ENCODE peak calls at places on chromosomes 4 and X, in five cellular contexts. One of them, this sample, is unnamed.

GRCh38 chr4:5956285-5957021 is 61.8 kb downstream of the C4orf50 start:
- DNase-seq in WTC11: peak
- DNase-seq in testis: peak
- DNase-seq in BJ: no peak
- DNase-seq in CD8-positive, alpha-beta T cell: no peak
- DNase-seq in this sample: peak

GRCh38 chrX:71919436-71919835 is 8.8 kb downstream of the NHSL2 start:
- DNase-seq in testis: no peak
- DNase-seq in BJ: no peak
- DNase-seq in CD8-positive, alpha-beta T cell: no peak
- DNase-seq in WTC11: no peak
- DNase-seq in this sample: no peak

GRCh38 chr4:148017801-148018200 is 285.9 kb downstream of the ARHGAP10 start:
- DNase-seq in WTC11: no peak
- DNase-seq in BJ: no peak
- DNase-seq in CD8-positive, alpha-beta T cell: no peak
- DNase-seq in testis: no peak
- DNase-seq in this sample: peak

GRCh38 chr4:149344436-149344835 is 471.2 kb downstream of the IQCM start:
- DNase-seq in WTC11: no peak
- DNase-seq in testis: no peak
- DNase-seq in BJ: peak
- DNase-seq in CD8-positive, alpha-beta T cell: no peak
- DNase-seq in this sample: peak

GRCh38 chrX:22024577-22024976 is 7.5 kb upstream of the PHEX start:
- DNase-seq in testis: no peak
- DNase-seq in CD8-positive, alpha-beta T cell: no peak
- DNase-seq in WTC11: no peak
- DNase-seq in BJ: no peak
- DNase-seq in this sample: no peak

GRCh38 chrX:115642304-115642703 is 81.3 kb downstream of the PLS3 start:
- DNase-seq in testis: no peak
- DNase-seq in WTC11: no peak
- DNase-seq in CD8-positive, alpha-beta T cell: no peak
- DNase-seq in BJ: no peak
- DNase-seq in this sample: no peak

GRCh38 chrX:33307954-33308353 is 96.6 kb upstream of the DMD start:
- DNase-seq in WTC11: no peak
- DNase-seq in CD8-positive, alpha-beta T cell: no peak
- DNase-seq in testis: no peak
- DNase-seq in BJ: no peak
- DNase-seq in this sample: peak

GRCh38 chr4:121791481-121791880 is 9.6 kb upstream of the EXOSC9 start:
- DNase-seq in WTC11: no peak
- DNase-seq in testis: no peak
- DNase-seq in CD8-positive, alpha-beta T cell: no peak
- DNase-seq in BJ: peak
- DNase-seq in this sample: no peak

GRCh38 chrX:101658661-101659477 is 781 bp downstream of the ARMCX2 start:
- DNase-seq in testis: peak
- DNase-seq in CD8-positive, alpha-beta T cell: peak
- DNase-seq in WTC11: peak
- DNase-seq in BJ: no peak
- DNase-seq in this sample: no peak

GRCh38 chr4:150002561-150002960 is 75.7 kb upstream of the DCLK2 start:
- DNase-seq in WTC11: no peak
- DNase-seq in testis: no peak
- DNase-seq in BJ: no peak
- DNase-seq in CD8-positive, alpha-beta T cell: no peak
- DNase-seq in this sample: no peak

GRCh38 chr4:141350122-141350904 is 129.6 kb downstream of the ZNF330 start:
- DNase-seq in WTC11: no peak
- DNase-seq in CD8-positive, alpha-beta T cell: no peak
- DNase-seq in testis: no peak
- DNase-seq in BJ: peak
- DNase-seq in this sample: peak

GRCh38 chr4:88106205-88106604 is 52.2 kb downstream of the ABCG2 start:
- DNase-seq in WTC11: no peak
- DNase-seq in CD8-positive, alpha-beta T cell: no peak
- DNase-seq in BJ: no peak
- DNase-seq in testis: no peak
- DNase-seq in this sample: peak

GRCh38 chrX:1475881-1476280 is 23.2 kb upstream of the ASMTL start:
- DNase-seq in testis: no peak
- DNase-seq in BJ: no peak
- DNase-seq in WTC11: no peak
- DNase-seq in CD8-positive, alpha-beta T cell: peak
- DNase-seq in this sample: no peak

GRCh38 chr4:138521809-138522208 is 279.7 kb upstream of the SLC7A11 start:
- DNase-seq in BJ: no peak
- DNase-seq in WTC11: no peak
- DNase-seq in CD8-positive, alpha-beta T cell: no peak
- DNase-seq in testis: no peak
- DNase-seq in this sample: no peak

GRCh38 chr4:184537269-184538022 is 63.1 kb upstream of the IRF2 start:
- DNase-seq in WTC11: peak
- DNase-seq in BJ: peak
- DNase-seq in testis: peak
- DNase-seq in CD8-positive, alpha-beta T cell: peak
- DNase-seq in this sample: peak

GRCh38 chrX:39856472-39857121 is 241.2 kb downstream of the BCOR start:
- DNase-seq in testis: no peak
- DNase-seq in WTC11: no peak
- DNase-seq in CD8-positive, alpha-beta T cell: no peak
- DNase-seq in BJ: no peak
- DNase-seq in this sample: no peak

GRCh38 chr4:140269369-140269768 is 104.1 kb upstream of the SCOC start:
- DNase-seq in BJ: no peak
- DNase-seq in WTC11: no peak
- DNase-seq in CD8-positive, alpha-beta T cell: no peak
- DNase-seq in testis: no peak
- DNase-seq in this sample: no peak

GRCh38 chr4:66062044-66062443 is 391.8 kb upstream of the EPHA5 start:
- DNase-seq in BJ: peak
- DNase-seq in WTC11: no peak
- DNase-seq in CD8-positive, alpha-beta T cell: no peak
- DNase-seq in testis: no peak
- DNase-seq in this sample: peak

GRCh38 chr4:3286335-3287175 is 6.3 kb upstream of the RGS12 start:
- DNase-seq in BJ: no peak
- DNase-seq in testis: peak
- DNase-seq in CD8-positive, alpha-beta T cell: no peak
- DNase-seq in WTC11: peak
- DNase-seq in this sample: no peak

GRCh38 chr4:118848901-118849300 is 13.0 kb upstream of the SEC24D start:
- DNase-seq in BJ: no peak
- DNase-seq in testis: no peak
- DNase-seq in CD8-positive, alpha-beta T cell: no peak
- DNase-seq in WTC11: no peak
- DNase-seq in this sample: no peak

GRCh38 chr4:83112678-83113428 is 1.7 kb downstream of the PLAC8 start:
- DNase-seq in BJ: peak
- DNase-seq in CD8-positive, alpha-beta T cell: peak
- DNase-seq in testis: no peak
- DNase-seq in WTC11: no peak
- DNase-seq in this sample: no peak

DNA sequence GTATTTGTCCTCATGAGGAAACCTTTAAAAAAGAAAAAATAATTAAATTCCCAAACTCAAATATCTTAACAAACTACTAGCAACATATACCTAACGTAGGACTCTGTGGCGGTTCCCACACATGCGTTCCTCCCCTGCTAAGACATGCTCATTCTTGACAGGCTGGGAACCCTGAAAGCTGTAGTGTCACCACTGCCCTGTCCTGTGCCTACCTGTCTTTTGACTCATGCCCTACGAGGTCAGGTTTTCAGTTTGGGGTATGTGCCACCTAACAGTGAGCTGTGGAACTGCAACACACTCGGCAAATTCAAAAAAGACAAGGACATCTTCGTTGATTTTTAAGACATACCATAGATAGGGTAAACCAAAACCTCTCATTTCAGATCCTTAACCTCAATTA is 17.8 kb downstream of the IDS start:
- DNase-seq in WTC11: peak
- DNase-seq in BJ: no peak
- DNase-seq in testis: no peak
- DNase-seq in CD8-positive, alpha-beta T cell: peak
- DNase-seq in this sample: peak
- TF ChIP-seq CTCF in WTC11: no peak
- TF ChIP-seq CTCF in BJ: peak
- TF ChIP-seq CTCF in testis: no peak
- TF ChIP-seq CTCF in CD8-positive, alpha-beta T cell: no peak
- TF ChIP-seq CTCF in this sample: peak

DNA sequence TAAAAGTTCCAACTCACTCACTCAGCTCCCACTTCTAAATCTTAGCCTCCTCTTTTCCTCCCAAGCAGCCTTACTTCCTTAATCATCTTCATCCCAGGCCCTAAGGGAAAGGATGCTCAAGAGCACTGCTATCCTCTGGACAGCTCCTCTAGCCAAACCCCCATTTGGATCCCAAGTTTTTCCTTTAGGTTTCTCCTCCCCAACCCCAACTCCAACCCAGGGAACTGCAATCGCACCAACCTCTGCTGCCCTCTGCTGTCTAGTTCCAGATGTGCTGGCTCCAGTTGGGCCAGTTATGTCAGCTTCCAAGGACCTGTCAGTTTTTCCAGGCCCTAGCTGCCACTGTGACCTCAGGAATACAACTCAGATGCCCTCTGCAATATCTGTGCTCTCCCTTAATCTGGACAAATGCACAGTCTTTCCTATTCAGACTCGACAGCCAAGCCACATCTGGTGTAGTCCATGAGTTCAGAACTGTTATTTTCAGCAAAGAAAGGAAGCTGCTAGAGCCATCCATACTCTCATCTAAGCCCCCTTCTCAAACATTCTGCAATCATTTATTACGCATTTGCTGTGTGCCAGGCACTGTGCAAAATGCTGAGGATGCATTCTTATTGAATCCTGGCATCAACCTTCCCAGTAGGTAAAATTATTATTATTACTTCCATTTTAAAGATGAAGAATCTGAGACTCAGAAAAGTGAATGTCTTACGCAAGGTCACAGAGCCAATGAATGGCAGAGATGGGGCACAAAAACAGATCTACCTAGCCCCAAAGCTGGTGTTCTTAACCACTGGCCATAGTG is 12.3 kb upstream of the XPNPEP2 start:
- DNase-seq in BJ: no peak
- DNase-seq in testis: peak
- DNase-seq in WTC11: peak
- DNase-seq in CD8-positive, alpha-beta T cell: no peak
- DNase-seq in this sample: peak
- TF ChIP-seq CTCF in BJ: peak
- TF ChIP-seq CTCF in testis: peak
- TF ChIP-seq CTCF in WTC11: peak
- TF ChIP-seq CTCF in CD8-positive, alpha-beta T cell: peak
- TF ChIP-seq CTCF in this sample: peak

GRCh38 chrX:98380106-98380505 is 1496.4 kb downstream of the RPA4 start:
- DNase-seq in BJ: no peak
- DNase-seq in WTC11: peak
- DNase-seq in CD8-positive, alpha-beta T cell: no peak
- DNase-seq in testis: no peak
- DNase-seq in this sample: no peak

GRCh38 chrX:98380556-98380955 is 1496.8 kb downstream of the RPA4 start:
- DNase-seq in BJ: no peak
- DNase-seq in CD8-positive, alpha-beta T cell: no peak
- DNase-seq in testis: no peak
- DNase-seq in WTC11: peak
- DNase-seq in this sample: no peak

DNA sequence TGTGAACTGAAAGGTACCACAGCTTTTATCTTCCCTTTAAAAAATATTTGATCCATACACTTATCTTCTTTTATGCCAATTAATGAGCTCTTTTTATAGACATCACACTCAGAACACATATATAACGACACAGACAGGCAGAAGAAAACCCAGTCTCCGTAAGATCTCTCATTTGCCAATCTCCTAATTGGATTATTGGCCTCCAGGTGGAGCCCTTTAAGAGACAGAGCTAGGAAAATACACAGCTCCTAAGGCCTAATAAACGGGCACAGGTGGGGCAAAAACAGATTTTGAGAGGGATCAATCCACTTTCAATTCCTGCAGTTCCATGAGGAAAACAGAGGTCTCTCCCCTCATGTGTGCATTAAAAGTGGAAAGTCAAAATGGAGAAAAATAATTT is 1495.4 kb downstream of the RPA4 start:
- DNase-seq in WTC11: no peak
- DNase-seq in BJ: no peak
- DNase-seq in CD8-positive, alpha-beta T cell: no peak
- DNase-seq in testis: no peak
- DNase-seq in this sample: no peak
- TF ChIP-seq CTCF in WTC11: no peak
- TF ChIP-seq CTCF in BJ: no peak
- TF ChIP-seq CTCF in CD8-positive, alpha-beta T cell: no peak
- TF ChIP-seq CTCF in testis: no peak
- TF ChIP-seq CTCF in this sample: no peak

GRCh38 chrX:108221481-108221880 is 129.9 kb downstream of the ATG4A start:
- DNase-seq in testis: peak
- DNase-seq in BJ: no peak
- DNase-seq in CD8-positive, alpha-beta T cell: no peak
- DNase-seq in WTC11: no peak
- DNase-seq in this sample: no peak

GRCh38 chrX:108225456-108225730 is 133.8 kb downstream of the ATG4A start:
- DNase-seq in BJ: no peak
- DNase-seq in testis: no peak
- DNase-seq in WTC11: no peak
- DNase-seq in CD8-positive, alpha-beta T cell: no peak
- DNase-seq in this sample: no peak

GRCh38 chrX:108224218-108224617 is 132.6 kb downstream of the ATG4A start:
- DNase-seq in BJ: no peak
- DNase-seq in testis: no peak
- DNase-seq in WTC11: no peak
- DNase-seq in CD8-positive, alpha-beta T cell: no peak
- DNase-seq in this sample: no peak

GRCh38 chrX:108223606-108224005 is 132.0 kb downstream of the ATG4A start:
- DNase-seq in WTC11: no peak
- DNase-seq in testis: no peak
- DNase-seq in BJ: no peak
- DNase-seq in CD8-positive, alpha-beta T cell: no peak
- DNase-seq in this sample: no peak

GRCh38 chrX:108224727-108225455 is 133.3 kb downstream of the ATG4A start:
- DNase-seq in CD8-positive, alpha-beta T cell: no peak
- DNase-seq in BJ: no peak
- DNase-seq in testis: peak
- DNase-seq in WTC11: peak
- DNase-seq in this sample: peak
- TF ChIP-seq CTCF in CD8-positive, alpha-beta T cell: peak
- TF ChIP-seq CTCF in BJ: peak
- TF ChIP-seq CTCF in testis: peak
- TF ChIP-seq CTCF in WTC11: peak
- TF ChIP-seq CTCF in this sample: peak

GRCh38 chrX:132226169-132226568 is 6.9 kb upstream of the RAP2C start:
- DNase-seq in BJ: no peak
- DNase-seq in CD8-positive, alpha-beta T cell: no peak
- DNase-seq in testis: no peak
- DNase-seq in WTC11: no peak
- DNase-seq in this sample: no peak
- TF ChIP-seq CTCF in BJ: peak
- TF ChIP-seq CTCF in CD8-positive, alpha-beta T cell: no peak
- TF ChIP-seq CTCF in testis: peak
- TF ChIP-seq CTCF in WTC11: no peak
- TF ChIP-seq CTCF in this sample: peak

This sample was measured in MCF 10A.